ENCODE peak calls at places on chromosomes 13 and 19, in four cellular contexts. Q is amniotic epithelial cell, K is psoas muscle, E is cardiac muscle cell. D is an unnamed sample.

GRCh38 chr13:112446347-112446861 is 70.2 kb downstream of the SPACA7 start:
- DNase-seq in Q (no peak), K (no peak), E (no peak), D (no peak)

GRCh38 chr13:77698211-77699058 is 948 bp downstream of the SLAIN1 start:
- DNase-seq in Q (no peak), K (peak; percentile 18), E (no peak), D (peak; percentile 47)

GRCh38 chr13:34114581-34114980 is 296.6 kb downstream of the RFC3 start:
- DNase-seq in Q (no peak), K (no peak), E (no peak), D (no peak)

GRCh38 chr13:51583469-51583874 is 790 bp upstream of the WDFY2 start:
- DNase-seq in Q (no peak), K (no peak), E (no peak), D (no peak)

GRCh38 chr13:19845758-19846157 is 17.7 kb downstream of the ZMYM5 start:
- DNase-seq in Q (peak; percentile 96), K (no peak), E (peak; percentile 96), D (no peak)

GRCh38 chr13:89846890-89847585 is 1500.4 kb upstream of the MIR17HG start:
- DNase-seq in Q (peak; percentile 39), K (no peak), E (peak; percentile 28), D (no peak)

GRCh38 chr19:58154287-58154678 is 3.7 kb upstream of the ZNF329 start:
- DNase-seq in Q (peak; percentile 40), K (peak; percentile 42), E (peak; percentile 77), D (no peak)

GRCh38 chr13:102042746-102043145 is 359.1 kb downstream of the FGF14 start:
- DNase-seq in Q (no peak), K (no peak), E (no peak), D (no peak)

GRCh38 chr19:40217027-40217810 is 965 bp downstream of the TTC9B start:
- DNase-seq in Q (no peak), K (peak; percentile 41), E (no peak), D (no peak)

GRCh38 chr13:20387006-20387405 is 138.7 kb downstream of the CRYL1 start:
- DNase-seq in Q (no peak), K (no peak), E (no peak), D (no peak)

GRCh38 chr13:112885782-112886268 is 83.2 kb upstream of the MCF2L start:
- DNase-seq in Q (peak; percentile 87), K (peak; percentile 74), E (peak; percentile 94), D (no peak)

GRCh38 chr13:35712907-35713685 is 236.6 kb upstream of the MAB21L1 start:
- DNase-seq in Q (no peak), K (no peak), E (peak; percentile 16), D (no peak)

GRCh38 chr13:94657167-94657566 is 55.2 kb downstream of the SOX21 start:
- DNase-seq in Q (peak; percentile 46), K (no peak), E (peak; percentile 30), D (no peak)

GRCh38 chr19:38099966-38100365 is 124.1 kb downstream of the DPF1 start:
- DNase-seq in Q (no peak), K (no peak), E (no peak), D (no peak)

GRCh38 chr19:1221141-1221903 is 15.7 kb downstream of the STK11 start:
- DNase-seq in Q (peak; percentile 49), K (peak; percentile 81), E (peak; percentile 67), D (no peak)

D was measured in activated B cell treated with CpG ODN at 0.5 μM for 24 hours.